ENCODE peak calls at places on chromosomes 3 and 15, in nine cellular contexts. K is nephron progenitor cell; R is left kidney; O is activated CD8-positive, alpha-beta memory T cell treated with anti-CD3 and anti-CD28 coated beads, Interleukin-2, amount 10 ng/mL, durations not matched to agents 7 days and 5 days; N is epithelial cell of esophagus; I is AG09309; P is CD8-positive, alpha-beta T cell; Q is HTR-8/SVneo; F is effector memory CD8-positive, alpha-beta T cell. S is an unnamed sample.

GRCh38 chr15:85691350-85692240 is 103.1 kb downstream of the KLHL25 start:
- DNase-seq in F (peak; percentile 20), P (no peak), Q (no peak), I (no peak), N (no peak), O (peak; percentile 79), K (no peak), R (no peak), S (peak; percentile 20)

GRCh38 chr3:111012388-111013248 is 59.0 kb upstream of the NECTIN3 start:
- DNase-seq in P (no peak), Q (no peak), I (no peak), R (peak; percentile 19), O (no peak), F (no peak), N (peak; percentile 47), K (no peak), S (peak; percentile 19)

GRCh38 chr3:103672346-103672745 is 1237.5 kb downstream of the ZPLD1 start:
- DNase-seq in I (no peak), N (peak; percentile 66), O (no peak), K (no peak), F (no peak), R (no peak), Q (peak; percentile 0), P (no peak), S (peak; percentile 29)

GRCh38 chr3:55629432-55629831 is 142.3 kb upstream of the WNT5A start:
- DNase-seq in O (no peak), Q (no peak), I (no peak), K (no peak), F (no peak), N (peak; percentile 25), P (no peak), R (no peak), S (peak; percentile 47)

GRCh38 chr3:52054689-52055511 is 1.5 kb downstream of the DUSP7 start:
- DNase-seq in N (peak; percentile 35), F (no peak), R (no peak), K (peak; percentile 57), O (peak; percentile 50), P (no peak), Q (no peak), I (no peak), S (peak; percentile 22)

GRCh38 chr3:150759319-150759718 is 3.6 kb downstream of the SIAH2 start:
- DNase-seq in F (no peak), I (no peak), N (peak; percentile 93), Q (no peak), P (no peak), K (no peak), R (no peak), O (no peak), S (no peak)

GRCh38 chr3:74119221-74119620 is 494.5 kb upstream of the PDZRN3 start:
- DNase-seq in N (no peak), K (no peak), Q (no peak), P (no peak), O (no peak), I (no peak), F (no peak), R (no peak), S (no peak)

GRCh38 chr3:171222995-171223394 is 196.5 kb upstream of the SLC2A2 start:
- DNase-seq in I (no peak), K (no peak), N (no peak), F (no peak), R (no peak), O (no peak), Q (no peak), P (no peak), S (no peak)

GRCh38 chr15:73872370-73872769 is 994 bp upstream of the TBC1D21 start:
- DNase-seq in P (no peak), Q (no peak), F (no peak), R (peak; percentile 23), K (no peak), O (no peak), N (peak; percentile 12), I (peak; percentile 43), S (no peak)

S was measured in OCI-M1.